ENCODE peak calls at places on chromosome 1, in six cellular contexts. N is GM04503, I is glomerular endothelial cell, H is C1 segment of cervical spinal cord, O is thoracic aorta, X is uterus. G is an unnamed sample.
A peak's percentile ranks its signal among the peaks of the same experiment; 100 is the strongest.

GRCh38 chr1:174364996-174365760 is 82.6 kb upstream of the GPR52 start:
- DNase-seq in N (no peak), I (no peak), H (peak; percentile 45), O (no peak), X (no peak), G (no peak)

GRCh38 chr1:99331083-99331482 is 66.8 kb downstream of the PLPPR4 start:
- DNase-seq in N (no peak), I (no peak), H (no peak), O (no peak), X (no peak), G (no peak)

GRCh38 chr1:1050577-1051052 is 23.5 kb downstream of the RNF223 start:
- DNase-seq in N (no peak), I (no peak), H (no peak), O (no peak), X (no peak), G (no peak)

GRCh38 chr1:94621392-94621791 is 79.8 kb upstream of the F3 start:
- DNase-seq in N (no peak), I (no peak), H (no peak), O (no peak), X (no peak), G (no peak)

GRCh38 chr1:30888391-30888790 is 20.2 kb downstream of the SDC3 start:
- DNase-seq in N (peak; percentile 81), I (no peak), H (peak; percentile 40), O (peak; percentile 63), X (peak; percentile 77), G (peak; percentile 85)

GRCh38 chr1:1426961-1427934 is 6.2 kb upstream of the ANKRD65 start:
- DNase-seq in N (no peak), I (no peak), H (no peak), O (no peak), X (no peak), G (peak; percentile 66)

GRCh38 chr1:245771521-245772281 is 616.9 kb downstream of the KIF26B start:
- DNase-seq in N (peak; percentile 94), I (no peak), H (no peak), O (no peak), X (no peak), G (no peak)

GRCh38 chr1:87760100-87760499 is 431.4 kb downstream of the LMO4 start:
- DNase-seq in N (peak; percentile 9), I (no peak), H (no peak), O (no peak), X (no peak), G (no peak)